ENCODE peak calls at places on chromosomes 13 and 19, in eight cellular contexts. Y is mucosa of gallbladder; S is upper lobe of left lung; Z is activated CD4-positive, CD25-positive, alpha-beta regulatory T cell; V is left ventricle myocardium superior; M is neural progenitor cell; W is AG20443; O is ascending aorta. N is an unnamed sample.

GRCh38 chr13:80161219-80161618 is 179.7 kb downstream of the SPRY2 start:
- DNase-seq in W (no peak), O (no peak), Z (no peak), M (no peak), S (no peak), V (no peak), Y (no peak), N (no peak)

GRCh38 chr13:100269837-100270236 is 180.9 kb downstream of the PCCA start:
- DNase-seq in O (peak; percentile 74), S (peak; percentile 72), Y (peak; percentile 44), Z (no peak), V (peak; percentile 80), M (no peak), W (peak; percentile 37), N (peak; percentile 74)

GRCh38 chr19:7901337-7901736 is 2.3 kb upstream of the MAP2K7 start:
- DNase-seq in M (no peak), S (no peak), W (no peak), V (no peak), Z (no peak), Y (no peak), O (no peak), N (no peak)

GRCh38 chr13:100887729-100888151 is 213.1 kb upstream of the TMTC4 start:
- DNase-seq in V (no peak), Z (no peak), W (peak; percentile 78), O (no peak), S (no peak), Y (no peak), M (no peak), N (no peak)

GRCh38 chr13:42035905-42036521 is 12.4 kb upstream of the DGKH start:
- DNase-seq in M (no peak), S (no peak), W (no peak), O (no peak), Z (no peak), Y (no peak), V (no peak), N (no peak)

GRCh38 chr19:3801412-3802096 is 15.4 kb upstream of the MATK start:
- DNase-seq in M (peak; percentile 72), W (peak; percentile 64), Z (no peak), Y (peak; percentile 40), S (peak; percentile 44), O (no peak), V (peak; percentile 58), N (peak; percentile 34)

GRCh38 chr13:101660711-101661110 is 208.2 kb downstream of the ITGBL1 start:
- DNase-seq in S (no peak), W (no peak), O (no peak), Y (no peak), Z (no peak), V (no peak), M (no peak), N (no peak)

GRCh38 chr19:18397242-18398202 is at the start of gene LRRC25:
- DNase-seq in W (no peak), V (peak; percentile 63), S (peak; percentile 83), Z (no peak), Y (no peak), O (peak; percentile 78), M (peak; percentile 91), N (peak; percentile 46)

GRCh38 chr19:46903458-46903857 is 42.7 kb downstream of the ARHGAP35 start:
- DNase-seq in M (no peak), V (no peak), S (no peak), O (no peak), W (no peak), Z (no peak), Y (no peak), N (no peak)

GRCh38 chr19:55657004-55657747 is 2.3 kb downstream of the U2AF2 start:
- DNase-seq in S (peak; percentile 76), O (no peak), V (no peak), Z (no peak), Y (no peak), W (no peak), M (no peak), N (no peak)

GRCh38 chr19:17540174-17540573 is 15.3 kb upstream of the COLGALT1 start:
- DNase-seq in M (no peak), S (no peak), V (no peak), Y (no peak), O (no peak), Z (no peak), W (no peak), N (no peak)

GRCh38 chr13:73901324-73902068 is 232.7 kb downstream of the KLF12 start:
- DNase-seq in Z (no peak), M (no peak), O (no peak), V (no peak), W (no peak), Y (no peak), S (no peak), N (no peak)

GRCh38 chr13:41127746-41128145 is 4.9 kb downstream of the KBTBD6 start:
- DNase-seq in Z (no peak), S (no peak), V (no peak), Y (no peak), M (no peak), O (no peak), W (no peak), N (no peak)

GRCh38 chr13:113953561-113953960 is 20.3 kb downstream of the C13orf46 start:
- DNase-seq in Y (no peak), O (no peak), Z (no peak), V (peak; percentile 18), M (no peak), S (no peak), W (no peak), N (peak; percentile 10)

GRCh38 chr19:41702208-41702651 is 6.2 kb upstream of the CEACAM5 start:
- DNase-seq in S (peak; percentile 1), O (no peak), Z (no peak), V (no peak), Y (no peak), M (no peak), W (no peak), N (no peak)

GRCh38 chr13:109790071-109790470 is 3.7 kb upstream of the IRS2 start:
- DNase-seq in Y (no peak), V (no peak), O (no peak), W (no peak), Z (no peak), M (no peak), S (no peak), N (no peak)

GRCh38 chr13:99275093-99275469 is 16.9 kb upstream of the GPR18 start:
- DNase-seq in W (peak; percentile 55), M (no peak), V (no peak), Z (no peak), Y (no peak), S (no peak), O (no peak), N (no peak)

GRCh38 chr13:48199404-48199991 is 33.5 kb upstream of the ITM2B start:
- DNase-seq in W (no peak), Y (no peak), M (no peak), S (no peak), O (no peak), V (no peak), Z (no peak), N (no peak)

GRCh38 chr13:109568273-109568900 is 218.0 kb downstream of the IRS2 start:
- DNase-seq in V (no peak), M (no peak), Z (no peak), O (no peak), Y (no peak), W (peak; percentile 13), S (no peak), N (no peak)

GRCh38 chr19:44741841-44742352 is 6.6 kb upstream of the BCL3 start:
- DNase-seq in M (peak; percentile 20), S (peak; percentile 99), V (peak; percentile 99), Y (peak; percentile 98), W (peak; percentile 96), Z (no peak), O (peak; percentile 99), N (peak; percentile 97)

GRCh38 chr19:38452430-38453366 is 19.2 kb downstream of the RYR1 start:
- DNase-seq in Y (no peak), V (no peak), M (peak; percentile 72), W (no peak), S (no peak), O (no peak), Z (no peak), N (no peak)

GRCh38 chr13:80338781-80339577 is 1.9 kb downstream of the SPRY2 start:
- DNase-seq in S (peak; percentile 90), V (peak; percentile 85), O (peak; percentile 90), Z (no peak), W (peak; percentile 76), Y (peak; percentile 53), M (peak; percentile 90), N (peak; percentile 76)

GRCh38 chr13:101514695-101515275 is 62.3 kb downstream of the ITGBL1 start:
- DNase-seq in S (no peak), V (no peak), Z (no peak), M (peak; percentile 62), Y (peak; percentile 36), O (no peak), W (no peak), N (no peak)

N was measured in left ventricle myocardium inferior.